ENCODE peak calls at places on chromosomes 4 and X, in nine cellular contexts. One of them, this sample, is unnamed.

GRCh38 chrX:45322382-45322781 is 121.7 kb upstream of the DIPK2B start:
- DNase-seq in H54: no peak
- DNase-seq in stomach: peak; percentile 44
- DNase-seq in lower leg skin: no peak
- DNase-seq in A549: peak; percentile 81
- DNase-seq in transverse colon: peak; percentile 34
- DNase-seq in ovary: peak; percentile 30
- DNase-seq in spleen: no peak
- DNase-seq in GM12878: no peak
- DNase-seq in this sample: peak; percentile 1

GRCh38 chrX:107773206-107773605 is 2.4 kb downstream of the TSC22D3 start:
- DNase-seq in H54: no peak
- DNase-seq in stomach: no peak
- DNase-seq in lower leg skin: peak; percentile 84
- DNase-seq in A549: no peak
- DNase-seq in transverse colon: no peak
- DNase-seq in ovary: no peak
- DNase-seq in spleen: no peak
- DNase-seq in GM12878: no peak
- DNase-seq in this sample: no peak

GRCh38 chr4:102665527-102665926 is 95.2 kb downstream of the MANBA start:
- DNase-seq in H54: no peak
- DNase-seq in stomach: no peak
- DNase-seq in lower leg skin: no peak
- DNase-seq in A549: no peak
- DNase-seq in transverse colon: no peak
- DNase-seq in ovary: no peak
- DNase-seq in spleen: no peak
- DNase-seq in GM12878: no peak
- DNase-seq in this sample: no peak

GRCh38 chrX:85024044-85024443 is 20.4 kb downstream of the APOOL start:
- DNase-seq in H54: no peak
- DNase-seq in stomach: no peak
- DNase-seq in lower leg skin: no peak
- DNase-seq in A549: no peak
- DNase-seq in transverse colon: no peak
- DNase-seq in ovary: no peak
- DNase-seq in spleen: no peak
- DNase-seq in GM12878: no peak
- DNase-seq in this sample: peak; percentile 34

GRCh38 chrX:18828832-18829404 is 121.5 kb downstream of the PPEF1 start:
- DNase-seq in H54: no peak
- DNase-seq in stomach: no peak
- DNase-seq in lower leg skin: no peak
- DNase-seq in A549: peak; percentile 12
- DNase-seq in transverse colon: no peak
- DNase-seq in ovary: no peak
- DNase-seq in spleen: no peak
- DNase-seq in GM12878: no peak
- DNase-seq in this sample: no peak

GRCh38 chr4:127055349-127055748 is 577.4 kb upstream of the INTU start:
- DNase-seq in H54: no peak
- DNase-seq in stomach: no peak
- DNase-seq in lower leg skin: no peak
- DNase-seq in A549: no peak
- DNase-seq in transverse colon: no peak
- DNase-seq in ovary: no peak
- DNase-seq in spleen: no peak
- DNase-seq in GM12878: no peak
- DNase-seq in this sample: no peak

GRCh38 chr4:56544573-56545131 is 39.1 kb downstream of the ARL9 start:
- DNase-seq in H54: peak; percentile 66
- DNase-seq in stomach: peak; percentile 90
- DNase-seq in lower leg skin: peak; percentile 96
- DNase-seq in A549: peak; percentile 75
- DNase-seq in transverse colon: peak; percentile 88
- DNase-seq in ovary: peak; percentile 82
- DNase-seq in spleen: peak; percentile 97
- DNase-seq in GM12878: peak; percentile 17
- DNase-seq in this sample: peak; percentile 94

GRCh38 chrX:67288958-67289641 is 254.7 kb upstream of the AR start:
- DNase-seq in H54: no peak
- DNase-seq in stomach: no peak
- DNase-seq in lower leg skin: peak; percentile 74
- DNase-seq in A549: no peak
- DNase-seq in transverse colon: no peak
- DNase-seq in ovary: no peak
- DNase-seq in spleen: no peak
- DNase-seq in GM12878: no peak
- DNase-seq in this sample: no peak

GRCh38 chr4:24473309-24473721 is 111.0 kb downstream of the DHX15 start:
- DNase-seq in H54: peak; percentile 58
- DNase-seq in stomach: no peak
- DNase-seq in lower leg skin: no peak
- DNase-seq in A549: peak; percentile 45
- DNase-seq in transverse colon: peak; percentile 12
- DNase-seq in ovary: peak; percentile 30
- DNase-seq in spleen: no peak
- DNase-seq in GM12878: no peak
- DNase-seq in this sample: no peak

GRCh38 chrX:40316502-40316901 is 218.7 kb upstream of the BCOR start:
- DNase-seq in H54: no peak
- DNase-seq in stomach: no peak
- DNase-seq in lower leg skin: no peak
- DNase-seq in A549: no peak
- DNase-seq in transverse colon: no peak
- DNase-seq in ovary: no peak
- DNase-seq in spleen: no peak
- DNase-seq in GM12878: no peak
- DNase-seq in this sample: no peak

GRCh38 chrX:101260435-101260834 is 30.7 kb downstream of the TAF7L start:
- DNase-seq in H54: no peak
- DNase-seq in stomach: no peak
- DNase-seq in lower leg skin: no peak
- DNase-seq in A549: peak; percentile 15
- DNase-seq in transverse colon: no peak
- DNase-seq in ovary: no peak
- DNase-seq in spleen: no peak
- DNase-seq in GM12878: no peak
- DNase-seq in this sample: no peak

GRCh38 chrX:39975094-39975865 is 122.5 kb downstream of the BCOR start:
- DNase-seq in H54: no peak
- DNase-seq in stomach: peak; percentile 68
- DNase-seq in lower leg skin: no peak
- DNase-seq in A549: no peak
- DNase-seq in transverse colon: peak; percentile 64
- DNase-seq in ovary: no peak
- DNase-seq in spleen: no peak
- DNase-seq in GM12878: no peak
- DNase-seq in this sample: no peak

GRCh38 chrX:46036508-46036907 is 508.7 kb downstream of the ZNF674 start:
- DNase-seq in H54: no peak
- DNase-seq in stomach: no peak
- DNase-seq in lower leg skin: no peak
- DNase-seq in A549: no peak
- DNase-seq in transverse colon: no peak
- DNase-seq in ovary: no peak
- DNase-seq in spleen: no peak
- DNase-seq in GM12878: no peak
- DNase-seq in this sample: no peak

GRCh38 chr4:158805628-158806471 is 37.0 kb downstream of the FNIP2 start:
- DNase-seq in H54: no peak
- DNase-seq in stomach: peak; percentile 38
- DNase-seq in lower leg skin: peak; percentile 75
- DNase-seq in A549: no peak
- DNase-seq in transverse colon: no peak
- DNase-seq in ovary: no peak
- DNase-seq in spleen: no peak
- DNase-seq in GM12878: no peak
- DNase-seq in this sample: peak; percentile 84

GRCh38 chr4:163121689-163122088 is 45.0 kb downstream of the NAF1 start:
- DNase-seq in H54: no peak
- DNase-seq in stomach: no peak
- DNase-seq in lower leg skin: no peak
- DNase-seq in A549: no peak
- DNase-seq in transverse colon: no peak
- DNase-seq in ovary: no peak
- DNase-seq in spleen: no peak
- DNase-seq in GM12878: no peak
- DNase-seq in this sample: no peak

GRCh38 chr4:171588146-171588545 is 225.1 kb upstream of the GALNTL6 start:
- DNase-seq in H54: no peak
- DNase-seq in stomach: no peak
- DNase-seq in lower leg skin: no peak
- DNase-seq in A549: no peak
- DNase-seq in transverse colon: no peak
- DNase-seq in ovary: no peak
- DNase-seq in spleen: no peak
- DNase-seq in GM12878: no peak
- DNase-seq in this sample: no peak

GRCh38 chrX:155956649-155957048 is 40.8 kb upstream of the IL9R start:
- DNase-seq in H54: no peak
- DNase-seq in stomach: peak; percentile 30
- DNase-seq in lower leg skin: no peak
- DNase-seq in A549: no peak
- DNase-seq in transverse colon: no peak
- DNase-seq in ovary: no peak
- DNase-seq in spleen: no peak
- DNase-seq in GM12878: no peak
- DNase-seq in this sample: no peak

GRCh38 chr4:65600656-65601055 is 69.6 kb downstream of the EPHA5 start:
- DNase-seq in H54: no peak
- DNase-seq in stomach: no peak
- DNase-seq in lower leg skin: no peak
- DNase-seq in A549: no peak
- DNase-seq in transverse colon: no peak
- DNase-seq in ovary: no peak
- DNase-seq in spleen: no peak
- DNase-seq in GM12878: no peak
- DNase-seq in this sample: no peak

GRCh38 chr4:48963042-48963679 is 22.9 kb upstream of the CWH43 start:
- DNase-seq in H54: no peak
- DNase-seq in stomach: peak; percentile 74
- DNase-seq in lower leg skin: peak; percentile 88
- DNase-seq in A549: peak; percentile 86
- DNase-seq in transverse colon: peak; percentile 78
- DNase-seq in ovary: peak; percentile 34
- DNase-seq in spleen: no peak
- DNase-seq in GM12878: peak; percentile 21
- DNase-seq in this sample: peak; percentile 90

GRCh38 chr4:164501074-164501473 is 252.9 kb upstream of the SMIM31 start:
- DNase-seq in H54: no peak
- DNase-seq in stomach: no peak
- DNase-seq in lower leg skin: no peak
- DNase-seq in A549: peak; percentile 1
- DNase-seq in transverse colon: no peak
- DNase-seq in ovary: no peak
- DNase-seq in spleen: no peak
- DNase-seq in GM12878: no peak
- DNase-seq in this sample: no peak

GRCh38 chr4:1836650-1837049 is 19.3 kb downstream of the LETM1 start:
- DNase-seq in H54: no peak
- DNase-seq in stomach: no peak
- DNase-seq in lower leg skin: no peak
- DNase-seq in A549: no peak
- DNase-seq in transverse colon: no peak
- DNase-seq in ovary: no peak
- DNase-seq in spleen: no peak
- DNase-seq in GM12878: no peak
- DNase-seq in this sample: no peak

GRCh38 chrX:124035657-124036056 is 74.2 kb downstream of the STAG2 start:
- DNase-seq in H54: no peak
- DNase-seq in stomach: no peak
- DNase-seq in lower leg skin: no peak
- DNase-seq in A549: no peak
- DNase-seq in transverse colon: no peak
- DNase-seq in ovary: no peak
- DNase-seq in spleen: no peak
- DNase-seq in GM12878: no peak
- DNase-seq in this sample: no peak
- TF ChIP-seq POLR2A in H54: no peak
- TF ChIP-seq POLR2A in stomach: no peak
- TF ChIP-seq POLR2A in lower leg skin: no peak
- TF ChIP-seq POLR2A in A549: no peak
- TF ChIP-seq POLR2A in transverse colon: no peak
- TF ChIP-seq POLR2A in ovary: no peak
- TF ChIP-seq POLR2A in spleen: no peak
- TF ChIP-seq POLR2A in GM12878: no peak
- TF ChIP-seq POLR2A in this sample: no peak

DNA sequence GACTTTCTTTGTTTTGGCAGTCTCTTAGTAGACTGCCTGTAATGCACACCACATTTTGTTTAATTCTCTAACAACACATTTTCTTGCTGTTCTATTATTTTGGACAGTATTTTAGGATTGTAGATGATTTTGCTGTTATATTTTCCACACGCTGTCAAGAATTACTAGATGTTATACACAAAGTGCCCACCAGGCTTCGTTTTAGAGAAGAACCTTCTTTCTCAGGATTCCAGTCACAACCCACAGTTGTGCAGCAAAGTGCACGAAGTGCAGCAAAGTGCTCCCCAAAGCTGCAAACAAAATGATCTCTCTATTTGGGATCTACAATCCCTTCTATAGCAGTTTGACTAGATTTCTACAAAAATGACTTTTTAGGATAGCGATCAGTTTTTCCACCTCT is 2.4 kb downstream of the ZNF141 start:
- DNase-seq in H54: no peak
- DNase-seq in stomach: no peak
- DNase-seq in lower leg skin: no peak
- DNase-seq in A549: no peak
- DNase-seq in transverse colon: no peak
- DNase-seq in ovary: no peak
- DNase-seq in spleen: no peak
- DNase-seq in GM12878: no peak
- DNase-seq in this sample: peak; percentile 15
- TF ChIP-seq POLR2A in H54: no peak
- TF ChIP-seq POLR2A in stomach: no peak
- TF ChIP-seq POLR2A in lower leg skin: no peak
- TF ChIP-seq POLR2A in A549: no peak
- TF ChIP-seq POLR2A in transverse colon: no peak
- TF ChIP-seq POLR2A in ovary: no peak
- TF ChIP-seq POLR2A in spleen: no peak
- TF ChIP-seq POLR2A in GM12878: no peak
- TF ChIP-seq POLR2A in this sample: no peak

GRCh38 chr4:10239982-10240654 is 123.5 kb upstream of the WDR1 start:
- DNase-seq in H54: no peak
- DNase-seq in stomach: no peak
- DNase-seq in lower leg skin: no peak
- DNase-seq in A549: no peak
- DNase-seq in transverse colon: no peak
- DNase-seq in ovary: no peak
- DNase-seq in spleen: no peak
- DNase-seq in GM12878: no peak
- DNase-seq in this sample: peak; percentile 94
- TF ChIP-seq POLR2A in H54: no peak
- TF ChIP-seq POLR2A in stomach: no peak
- TF ChIP-seq POLR2A in lower leg skin: no peak
- TF ChIP-seq POLR2A in A549: no peak
- TF ChIP-seq POLR2A in transverse colon: no peak
- TF ChIP-seq POLR2A in ovary: no peak
- TF ChIP-seq POLR2A in spleen: no peak
- TF ChIP-seq POLR2A in GM12878: no peak
- TF ChIP-seq POLR2A in this sample: no peak

GRCh38 chr4:139734875-139735380 is 69.3 kb downstream of the MGST2 start:
- DNase-seq in H54: peak; percentile 53
- DNase-seq in stomach: peak; percentile 81
- DNase-seq in lower leg skin: peak; percentile 97
- DNase-seq in A549: no peak
- DNase-seq in transverse colon: peak; percentile 74
- DNase-seq in ovary: peak; percentile 93
- DNase-seq in spleen: peak; percentile 95
- DNase-seq in GM12878: no peak
- DNase-seq in this sample: peak; percentile 63
- TF ChIP-seq POLR2A in H54: no peak
- TF ChIP-seq POLR2A in stomach: no peak
- TF ChIP-seq POLR2A in lower leg skin: no peak
- TF ChIP-seq POLR2A in A549: no peak
- TF ChIP-seq POLR2A in transverse colon: no peak
- TF ChIP-seq POLR2A in ovary: peak; percentile 51
- TF ChIP-seq POLR2A in spleen: no peak
- TF ChIP-seq POLR2A in GM12878: no peak
- TF ChIP-seq POLR2A in this sample: no peak